ENCODE peak calls at places on chromosomes 12 and 14, in seven cellular contexts. E is MCF 10A, L is AG04450, T is lower leg skin, Q is psoas muscle, Z is fibroblast of the aortic adventitia, A is lung. G is an unnamed sample.

GRCh38 chr12:5718680-5719079 is 226.4 kb downstream of the ANO2 start:
- DNase-seq in E (no peak), L (no peak), T (no peak), Q (no peak), Z (no peak), A (no peak), G (no peak)

GRCh38 chr12:10235761-10236631 is 23.3 kb downstream of the GABARAPL1 start:
- DNase-seq in E (peak), L (no peak), T (no peak), Q (no peak), Z (peak), A (no peak), G (peak)

GRCh38 chr14:41986726-41987125 is 380.1 kb downstream of the LRFN5 start:
- DNase-seq in E (peak), L (no peak), T (no peak), Q (no peak), Z (peak), A (no peak), G (no peak)

GRCh38 chr12:9719835-9720234 is 13.1 kb downstream of the CLECL1 start:
- DNase-seq in E (no peak), L (no peak), T (no peak), Q (no peak), Z (no peak), A (no peak), G (no peak)

GRCh38 chr12:3725267-3726115 is 27.4 kb downstream of the CRACR2A start:
- DNase-seq in E (no peak), L (no peak), T (no peak), Q (no peak), Z (peak), A (no peak), G (no peak)

GRCh38 chr12:122097641-122098364 is 19.2 kb downstream of the MLXIP start:
- DNase-seq in E (no peak), L (no peak), T (no peak), Q (no peak), Z (peak), A (peak), G (no peak)

GRCh38 chr14:20818861-20819260 is 16.2 kb upstream of the RNASE1 start:
- DNase-seq in E (no peak), L (no peak), T (no peak), Q (no peak), Z (no peak), A (no peak), G (no peak)

GRCh38 chr12:84305144-84305543 is 607.5 kb downstream of the SLC6A15 start:
- DNase-seq in E (no peak), L (peak), T (no peak), Q (no peak), Z (no peak), A (no peak), G (peak)

GRCh38 chr12:32505067-32505466 is 105.7 kb downstream of the FGD4 start:
- DNase-seq in E (no peak), L (no peak), T (no peak), Q (no peak), Z (no peak), A (no peak), G (no peak)

GRCh38 chr14:24143511-24143910 is 2.1 kb upstream of the EMC9 start:
- DNase-seq in E (no peak), L (no peak), T (no peak), Q (no peak), Z (peak), A (no peak), G (peak)

GRCh38 chr12:128381537-128381936 is 114.6 kb downstream of the TMEM132C start:
- DNase-seq in E (no peak), L (no peak), T (peak), Q (no peak), Z (no peak), A (no peak), G (no peak)

GRCh38 chr12:132109741-132110140 is 34.4 kb downstream of the DDX51 start:
- DNase-seq in E (no peak), L (no peak), T (no peak), Q (no peak), Z (no peak), A (no peak), G (no peak)
- TF ChIP-seq CTCF in E (no peak), L (no peak), T (no peak), Q (no peak), Z (no peak), A (no peak), G (no peak)

GRCh38 chr12:98955284-98955683 is 310.2 kb downstream of the APAF1 start:
- DNase-seq in E (peak), L (no peak), T (no peak), Q (no peak), Z (peak), A (no peak), G (no peak)
- TF ChIP-seq CTCF in E (peak), L (peak), T (no peak), Q (no peak), Z (peak), A (no peak), G (peak)

GRCh38 chr12:12715128-12715458 is 2.1 kb upstream of the CDKN1B start:
- DNase-seq in E (no peak), L (no peak), T (no peak), Q (no peak), Z (no peak), A (no peak), G (no peak)

GRCh38 chr12:12715459-12716150 is 1.6 kb upstream of the CDKN1B start:
- DNase-seq in E (no peak), L (no peak), T (no peak), Q (no peak), Z (no peak), A (no peak), G (no peak)

GRCh38 chr12:12716151-12716844 is 870 bp upstream of the CDKN1B start:
- DNase-seq in E (peak), L (no peak), T (no peak), Q (no peak), Z (peak), A (no peak), G (no peak)

GRCh38 chr12:12713932-12714275 is 3.3 kb upstream of the CDKN1B start:
- DNase-seq in E (no peak), L (no peak), T (no peak), Q (no peak), Z (no peak), A (no peak), G (no peak)

GRCh38 chr12:12714276-12715001 is 2.7 kb upstream of the CDKN1B start:
- DNase-seq in E (no peak), L (no peak), T (no peak), Q (no peak), Z (peak), A (no peak), G (no peak)
- TF ChIP-seq CTCF in E (no peak), L (peak), T (no peak), Q (peak), Z (no peak), A (peak), G (peak)

GRCh38 chr14:54840798-54841197 is 61.8 kb downstream of the GCH1 start:
- DNase-seq in E (no peak), L (no peak), T (no peak), Q (no peak), Z (no peak), A (no peak), G (no peak)
- TF ChIP-seq CTCF in E (no peak), L (no peak), T (no peak), Q (no peak), Z (no peak), A (no peak), G (no peak)

GRCh38 chr14:95360828-95361227 is 41.1 kb upstream of the CLMN start:
- DNase-seq in E (no peak), L (no peak), T (peak), Q (no peak), Z (no peak), A (no peak), G (no peak)
- TF ChIP-seq CTCF in E (no peak), L (no peak), T (no peak), Q (no peak), Z (no peak), A (no peak), G (no peak)

DNA sequence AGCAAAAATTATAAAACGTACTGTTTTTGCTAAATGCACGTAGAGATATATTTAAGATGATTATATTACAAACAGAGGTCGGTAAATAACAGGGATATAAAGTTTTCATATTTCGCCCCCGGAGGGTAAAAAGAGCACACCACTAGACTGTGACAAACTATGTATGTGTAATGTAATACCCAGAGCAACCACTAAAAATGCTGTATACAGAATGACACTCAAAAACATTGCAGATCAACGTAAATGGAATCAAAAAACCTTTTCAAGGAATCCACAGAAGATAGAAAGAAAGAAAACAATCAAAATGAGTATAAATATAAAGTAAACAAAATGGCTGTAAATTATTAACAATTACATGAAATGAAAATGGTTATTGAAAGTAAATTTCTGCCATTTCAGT is 37.6 kb upstream of the PRB4 start:
- DNase-seq in E (no peak), L (no peak), T (no peak), Q (no peak), Z (no peak), A (no peak), G (no peak)
- TF ChIP-seq CTCF in E (peak), L (peak), T (no peak), Q (no peak), Z (peak), A (no peak), G (peak)

GRCh38 chr12:109054520-109054919 is 2.1 kb downstream of the USP30 start:
- DNase-seq in E (no peak), L (no peak), T (no peak), Q (no peak), Z (no peak), A (no peak), G (no peak)

GRCh38 chr12:109056891-109057290 is 4.5 kb downstream of the USP30 start:
- DNase-seq in E (no peak), L (no peak), T (no peak), Q (no peak), Z (no peak), A (no peak), G (no peak)

GRCh38 chr12:109053382-109054123 is 1.2 kb downstream of the USP30 start:
- DNase-seq in E (peak), L (no peak), T (no peak), Q (no peak), Z (peak), A (no peak), G (no peak)

GRCh38 chr12:109057376-109057775 is 5.0 kb downstream of the USP30 start:
- DNase-seq in E (no peak), L (no peak), T (no peak), Q (no peak), Z (no peak), A (no peak), G (no peak)

GRCh38 chr12:109058773-109059172 is 6.4 kb downstream of the USP30 start:
- DNase-seq in E (no peak), L (no peak), T (no peak), Q (no peak), Z (no peak), A (no peak), G (no peak)
- TF ChIP-seq CTCF in E (no peak), L (no peak), T (no peak), Q (no peak), Z (no peak), A (no peak), G (no peak)

GRCh38 chr14:91155626-91156089 is 41.8 kb downstream of the DGLUCY start:
- DNase-seq in E (no peak), L (no peak), T (no peak), Q (no peak), Z (no peak), A (no peak), G (no peak)
- TF ChIP-seq CTCF in E (no peak), L (peak), T (no peak), Q (no peak), Z (no peak), A (no peak), G (peak)

GRCh38 chr12:57763881-57764661 is 2.8 kb downstream of the CYP27B1 start:
- DNase-seq in E (no peak), L (no peak), T (no peak), Q (no peak), Z (no peak), A (no peak), G (no peak)

GRCh38 chr12:57765698-57766463 is 997 bp downstream of the CYP27B1 start:
- DNase-seq in E (peak), L (no peak), T (no peak), Q (no peak), Z (no peak), A (no peak), G (no peak)

GRCh38 chr12:57764662-57765002 is 2.2 kb downstream of the CYP27B1 start:
- DNase-seq in E (peak), L (no peak), T (no peak), Q (no peak), Z (no peak), A (no peak), G (no peak)

GRCh38 chr12:57766464-57767311 is at the start of gene CYP27B1:
- DNase-seq in E (peak), L (no peak), T (no peak), Q (no peak), Z (peak), A (no peak), G (no peak)

DNA sequence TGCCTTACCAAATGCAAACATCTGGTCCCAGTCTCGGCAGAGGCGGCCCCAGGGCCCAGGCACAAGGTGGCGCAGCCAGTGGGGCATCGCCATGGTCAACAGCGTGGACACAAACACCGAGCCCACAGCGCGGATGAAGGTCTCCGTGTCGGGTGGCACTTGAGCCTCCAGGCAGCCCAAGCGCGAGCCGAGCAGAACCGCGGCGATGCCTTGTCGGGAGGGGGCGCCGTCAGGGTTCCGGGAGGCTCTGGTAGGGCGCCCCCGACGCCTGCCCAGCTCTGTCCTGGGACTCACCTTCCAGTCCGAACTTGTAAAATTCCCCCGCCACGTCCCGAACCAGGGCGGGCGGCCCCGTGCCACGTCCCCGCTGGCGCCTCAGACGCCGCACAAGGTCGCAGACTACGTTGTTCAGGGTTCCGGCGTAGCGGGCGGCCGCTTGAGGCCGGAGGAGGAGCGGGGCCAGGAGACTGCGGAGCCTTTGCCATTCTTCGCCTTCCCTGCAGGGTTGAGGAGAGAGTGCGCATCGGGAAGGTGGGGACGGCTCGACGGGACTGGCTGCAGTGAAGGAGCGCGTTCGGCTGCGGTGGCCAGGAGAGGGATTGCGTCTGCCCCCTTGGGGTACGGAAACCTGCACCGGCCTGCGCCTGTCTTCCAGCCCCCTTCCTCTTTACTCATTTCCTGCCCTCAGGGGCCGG is 1.7 kb downstream of the CYP27B1 start:
- DNase-seq in E (peak), L (no peak), T (peak), Q (peak), Z (no peak), A (no peak), G (peak)
- TF ChIP-seq CTCF in E (peak), L (peak), T (no peak), Q (no peak), Z (peak), A (no peak), G (peak)

DNA sequence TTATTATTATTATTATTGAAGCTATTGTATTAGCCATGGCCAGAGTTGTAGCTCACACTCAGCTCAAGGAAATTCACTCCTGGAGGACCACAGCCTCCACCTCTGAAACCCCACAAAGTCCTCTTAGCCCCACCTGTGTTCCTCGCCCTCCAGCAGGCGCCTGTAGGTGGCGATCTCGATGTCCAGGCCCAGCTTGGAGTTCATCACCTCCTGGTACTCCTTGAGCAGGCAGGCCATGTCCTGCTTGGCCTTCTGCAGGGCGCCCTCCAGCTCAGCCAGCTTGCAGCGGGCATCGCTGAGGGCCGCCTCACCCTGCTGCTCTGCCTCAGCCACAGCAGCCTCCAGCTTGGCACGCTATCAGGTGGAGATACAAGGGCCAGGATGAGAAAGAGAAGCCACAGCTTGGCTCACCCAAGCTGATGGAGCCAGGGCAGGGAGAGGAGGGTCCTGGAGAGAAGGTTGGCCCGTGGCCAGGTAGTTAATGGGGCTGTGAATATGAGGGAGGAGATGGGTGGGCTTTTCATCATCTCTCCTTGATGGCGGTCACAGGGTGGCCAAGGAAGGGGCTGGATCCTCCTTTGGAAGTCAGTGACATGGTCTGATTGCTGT is 5.1 kb downstream of the KRT85 start:
- DNase-seq in E (peak), L (no peak), T (peak), Q (no peak), Z (no peak), A (no peak), G (no peak)
- TF ChIP-seq CTCF in E (peak), L (peak), T (no peak), Q (no peak), Z (no peak), A (no peak), G (peak)

G was measured in HFFc6.